ENCODE peak calls at places on chromosome 16, in four cellular contexts. L, W, X and N are unnamed samples.

GRCh38 chr16:56944954-56945839 is 13.3 kb downstream of the HERPUD1 start:
- DNase-seq in X (no peak), L (no peak), W (peak; percentile 68), N (no peak)

GRCh38 chr16:66652661-66653060 is 43.9 kb downstream of the CMTM4 start:
- DNase-seq in L (no peak), W (no peak), X (no peak), N (no peak)

GRCh38 chr16:26614102-26614864 is 452.4 kb upstream of the C16orf82 start:
- DNase-seq in L (no peak), W (no peak), X (no peak), N (no peak)

GRCh38 chr16:31508706-31509523 is 724 bp upstream of the RUSF1 start:
- DNase-seq in X (no peak), W (no peak), L (no peak), N (no peak)

GRCh38 chr16:89696598-89697128 is 4.8 kb downstream of the SPATA2L start:
- DNase-seq in W (peak; percentile 53), L (no peak), X (no peak), N (peak; percentile 75)

GRCh38 chr16:77307764-77308561 is 108.8 kb downstream of the SYCE1L start:
- DNase-seq in W (no peak), X (no peak), L (no peak), N (no peak)

GRCh38 chr16:77336637-77337036 is 98.2 kb downstream of the ADAMTS18 start:
- DNase-seq in W (no peak), L (no peak), X (no peak), N (no peak)

GRCh38 chr16:86574646-86575045 is 3.7 kb upstream of the FOXL1 start:
- DNase-seq in W (no peak), X (no peak), L (no peak), N (no peak)

GRCh38 chr16:24151482-24151939 is 104.6 kb upstream of the CACNG3 start:
- DNase-seq in X (no peak), L (no peak), W (no peak), N (no peak)

GRCh38 chr16:67833035-67833417 is 9.1 kb upstream of the THAP11 start:
- DNase-seq in W (no peak), L (no peak), X (peak; percentile 57), N (no peak)

GRCh38 chr16:24972608-24973220 is 42.5 kb downstream of the ARHGAP17 start:
- DNase-seq in W (peak; percentile 62), L (no peak), X (no peak), N (no peak)

GRCh38 chr16:54031107-54031760 is 255.4 kb downstream of the IRX3 start:
- DNase-seq in W (no peak), L (no peak), X (no peak), N (no peak)

GRCh38 chr16:50234771-50235556 is 31.4 kb upstream of the ADCY7 start:
- DNase-seq in W (no peak), L (no peak), X (no peak), N (no peak)

GRCh38 chr16:50960517-50961202 is 190.4 kb downstream of the SALL1 start:
- DNase-seq in X (no peak), W (no peak), L (peak; percentile 25), N (no peak)

GRCh38 chr16:2056077-2056476 is 8.3 kb downstream of the TSC2 start:
- DNase-seq in X (no peak), L (no peak), W (peak; percentile 16), N (no peak)

GRCh38 chr16:80092686-80093085 is 448.1 kb upstream of the DYNLRB2 start:
- DNase-seq in W (no peak), X (no peak), L (no peak), N (no peak)

GRCh38 chr16:17273142-17273561 is 197.6 kb downstream of the XYLT1 start:
- DNase-seq in X (peak; percentile 75), W (peak; percentile 24), L (no peak), N (peak; percentile 67)

GRCh38 chr16:49410226-49410625 is 36.6 kb downstream of the C16orf78 start:
- DNase-seq in W (no peak), L (no peak), X (no peak), N (no peak)

GRCh38 chr16:56356276-56357241 is 68.8 kb downstream of the AMFR start:
- DNase-seq in X (peak; percentile 69), W (peak; percentile 91), L (peak; percentile 77), N (peak; percentile 95)